ENCODE peak calls at places on chromosome 13, in seven cellular contexts. N is brain microvascular endothelial cell; P is effector memory CD4-positive, alpha-beta T cell; R is pancreas; Y is fibroblast of lung; Q is IMR-90; C is mammary epithelial cell. X is an unnamed sample. For H3K36me3, the result is how much of the 10 kb centered on the place peaks cover.

GRCh38 chr13:33911521-33911920 is 93.6 kb downstream of the RFC3 start:
- DNase-seq in Q (no peak), N (no peak), Y (no peak), R (no peak), C (peak), P (no peak), X (no peak)

GRCh38 chr13:107271226-107271625 is 703.3 kb upstream of the ARGLU1 start:
- DNase-seq in P (no peak), Q (peak), C (no peak), N (peak), R (no peak), Y (peak), X (peak)

GRCh38 chr13:43033038-43033437 is 9.7 kb downstream of the DNAJC15 start:
- DNase-seq in N (no peak), C (no peak), Y (no peak), Q (no peak), R (no peak), P (no peak), X (no peak)

GRCh38 chr13:32086366-32086765 is 54.8 kb downstream of the FRY start:
- DNase-seq in R (no peak), Y (peak), N (no peak), P (no peak), C (no peak), Q (peak), X (no peak)

GRCh38 chr13:35228536-35228935 is 248.0 kb downstream of the MAB21L1 start:
- DNase-seq in R (no peak), Y (peak), Q (no peak), P (no peak), C (no peak), N (no peak), X (no peak)

GRCh38 chr13:26458196-26458734 is 99.2 kb upstream of the WASF3 start:
- DNase-seq in Y (no peak), R (no peak), Q (no peak), P (no peak), C (no peak), N (no peak), X (no peak)

GRCh38 chr13:95462801-95463200 is 89.7 kb upstream of the CLDN10 start:
- DNase-seq in Y (no peak), P (no peak), R (no peak), N (no peak), Q (no peak), C (no peak), X (no peak)

GRCh38 chr13:59790626-59791025 is 373.1 kb downstream of the DIAPH3 start:
- DNase-seq in N (peak), Y (peak), C (no peak), R (no peak), P (no peak), Q (peak), X (no peak)

GRCh38 chr13:29922281-29922821 is 71.9 kb upstream of the UBL3 start:
- DNase-seq in C (peak), N (no peak), P (no peak), R (no peak), Q (peak), Y (peak), X (no peak)

GRCh38 chr13:20006206-20006605 is 47.7 kb downstream of the ZMYM2 start:
- DNase-seq in Q (peak), R (no peak), N (peak), Y (peak), P (no peak), C (no peak), X (no peak)
- H3K36me3 ChIP-seq in Q (under half), R (under half), N (under half), Y (under half), P (half or more), C (under half), X (under half)

GRCh38 chr13:110636701-110637201 is 21.4 kb downstream of the NAXD start:
- DNase-seq in N (no peak), P (no peak), Y (no peak), C (no peak), Q (no peak), R (no peak), X (no peak)

GRCh38 chr13:110634558-110634957 is 19.2 kb downstream of the NAXD start:
- DNase-seq in N (peak), Q (peak), P (no peak), Y (peak), C (no peak), R (no peak), X (no peak)

GRCh38 chr13:110635405-110636002 is 20.2 kb downstream of the NAXD start:
- DNase-seq in N (no peak), P (no peak), Q (no peak), R (no peak), C (no peak), Y (no peak), X (no peak)

GRCh38 chr13:110636053-110636475 is 20.7 kb downstream of the NAXD start:
- DNase-seq in R (no peak), Q (no peak), C (no peak), N (no peak), P (no peak), Y (no peak), X (no peak)

GRCh38 chr13:110633776-110634175 is 18.4 kb downstream of the NAXD start:
- DNase-seq in R (no peak), Y (no peak), Q (no peak), C (no peak), P (no peak), N (no peak), X (no peak)
- H3K36me3 ChIP-seq in R (under half), Y (under half), Q (half or more), C (under half), P (half or more), N (under half), X (under half)

GRCh38 chr13:19834704-19835103 is 28.7 kb downstream of the ZMYM5 start:
- DNase-seq in C (no peak), P (no peak), Q (no peak), N (no peak), R (no peak), Y (no peak), X (no peak)

GRCh38 chr13:19836472-19836871 is 27.0 kb downstream of the ZMYM5 start:
- DNase-seq in Y (peak), Q (peak), C (peak), N (peak), R (no peak), P (no peak), X (no peak)

GRCh38 chr13:19838726-19839342 is 24.6 kb downstream of the ZMYM5 start:
- DNase-seq in N (peak), C (no peak), Q (peak), P (no peak), Y (peak), R (no peak), X (no peak)
- H3K36me3 ChIP-seq in N (under half), C (under half), Q (under half), P (under half), Y (under half), R (under half), X (under half)

DNA sequence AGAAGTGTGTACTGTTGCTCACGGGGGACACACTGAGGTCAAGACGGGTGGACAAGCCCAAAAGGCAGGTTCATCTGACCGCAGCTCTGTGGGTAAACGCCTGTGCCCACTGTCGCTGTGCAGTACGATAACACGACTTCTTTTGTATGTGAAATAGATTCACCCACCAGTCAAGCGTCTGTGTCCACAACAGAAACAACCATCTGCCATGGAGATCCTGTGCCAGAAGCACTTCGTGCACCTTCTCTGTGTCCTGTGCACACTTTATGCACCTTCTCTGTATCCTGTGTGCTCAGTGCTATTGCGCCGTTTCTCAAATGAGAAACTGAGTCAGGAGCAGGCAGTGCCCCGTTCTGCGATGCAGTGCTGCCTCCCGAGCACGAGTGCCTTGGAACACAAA is 138.9 kb downstream of the ATP11A start:
- DNase-seq in R (no peak), P (no peak), C (no peak), Q (no peak), Y (no peak), N (no peak), X (no peak)
- H3K36me3 ChIP-seq in R (under half), P (half or more), C (under half), Q (half or more), Y (under half), N (under half), X (under half)

DNA sequence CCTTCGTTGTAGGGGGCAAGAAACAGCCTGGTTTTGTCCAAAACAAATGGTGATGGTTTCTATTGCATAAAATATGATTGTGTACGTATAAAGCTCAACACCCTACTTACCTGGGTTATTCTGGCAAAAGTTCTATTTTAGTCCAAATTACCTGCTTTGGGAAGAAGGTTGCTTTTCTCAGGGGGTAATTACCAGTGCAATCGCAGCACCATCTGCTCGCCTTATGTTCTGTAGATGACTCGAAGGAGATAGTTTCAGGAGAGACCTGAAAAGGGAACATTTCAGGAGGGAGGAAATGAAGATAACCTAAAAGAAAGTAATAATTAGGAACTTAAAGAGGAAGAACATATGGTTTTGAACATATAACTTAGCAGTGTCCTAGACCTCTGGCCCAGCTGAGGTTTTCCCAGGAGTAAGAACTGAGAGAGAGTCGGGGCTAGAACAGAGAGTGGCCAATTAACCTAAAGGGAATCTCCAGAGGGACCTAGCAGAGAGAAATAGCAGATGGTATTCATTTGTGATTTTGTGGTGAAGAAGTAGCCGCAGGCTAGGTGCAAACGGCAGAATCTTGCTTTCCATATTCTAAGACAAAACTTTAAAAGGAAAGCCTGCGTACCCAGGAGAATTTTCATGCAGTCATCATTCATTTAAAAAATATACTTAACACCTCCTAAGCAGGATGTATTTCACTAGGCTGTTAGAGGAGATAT is 112.9 kb upstream of the SLC10A2 start:
- DNase-seq in N (no peak), C (no peak), Q (no peak), Y (no peak), P (no peak), R (no peak), X (no peak)
- H3K36me3 ChIP-seq in N (under half), C (under half), Q (under half), Y (under half), P (under half), R (under half), X (under half)

DNA sequence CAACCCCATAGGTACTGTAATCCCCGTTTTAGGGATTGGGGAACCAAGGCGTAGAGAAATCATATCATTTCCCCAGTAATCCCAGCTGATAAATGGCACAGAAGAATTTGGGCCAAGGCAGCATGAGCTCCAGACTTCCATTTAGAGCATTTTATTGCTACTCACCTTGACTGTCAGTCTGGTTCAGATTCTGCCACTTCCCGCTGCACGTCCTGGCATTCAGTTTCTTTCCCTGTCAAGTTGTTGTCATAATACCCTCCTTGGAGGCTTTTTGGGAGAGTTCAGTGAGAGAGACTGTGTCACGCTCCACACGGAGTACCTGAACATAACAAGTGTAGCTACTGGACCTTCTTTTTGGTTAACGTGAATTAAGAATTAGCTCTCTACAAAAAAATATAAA is 7.5 kb upstream of the C1QTNF9 start:
- DNase-seq in Y (no peak), R (no peak), Q (no peak), P (no peak), C (no peak), N (no peak), X (no peak)
- H3K36me3 ChIP-seq in Y (under half), R (under half), Q (half or more), P (half or more), C (under half), N (under half), X (under half)

DNA sequence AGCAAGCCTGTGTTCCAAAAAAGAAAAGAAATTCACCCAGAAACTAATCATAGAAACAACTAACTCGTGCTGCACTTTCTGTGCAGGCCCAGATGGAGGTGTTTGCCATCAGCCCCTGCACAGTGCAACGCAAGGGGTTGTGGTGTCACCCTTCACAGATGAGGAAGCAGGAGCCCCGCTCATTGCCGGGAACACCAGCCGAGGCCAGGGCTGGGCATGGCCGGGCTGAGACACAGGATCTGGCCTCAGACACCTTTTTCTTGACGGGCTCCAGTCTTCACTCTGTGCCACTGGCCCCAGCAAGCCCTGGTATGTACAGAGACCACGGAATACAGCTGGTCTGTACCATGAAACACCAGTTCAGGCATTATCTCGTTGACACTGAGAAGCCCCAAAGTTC is 43.1 kb downstream of the CUL4A start:
- DNase-seq in C (no peak), Y (no peak), R (no peak), P (no peak), Q (no peak), N (no peak), X (no peak)
- H3K36me3 ChIP-seq in C (under half), Y (under half), R (under half), P (half or more), Q (half or more), N (under half), X (under half)

GRCh38 chr13:112825875-112826274 is 136.0 kb downstream of the ATP11A start:
- DNase-seq in C (no peak), P (no peak), Y (no peak), Q (no peak), R (no peak), N (no peak), X (no peak)
- H3K36me3 ChIP-seq in C (under half), P (half or more), Y (under half), Q (under half), R (under half), N (under half), X (under half)

GRCh38 chr13:113996081-113996911 is 22.4 kb upstream of the C13orf46 start:
- DNase-seq in Y (no peak), C (no peak), R (peak), P (no peak), Q (no peak), N (no peak), X (no peak)
- H3K36me3 ChIP-seq in Y (under half), C (under half), R (under half), P (half or more), Q (half or more), N (under half), X (under half)

DNA sequence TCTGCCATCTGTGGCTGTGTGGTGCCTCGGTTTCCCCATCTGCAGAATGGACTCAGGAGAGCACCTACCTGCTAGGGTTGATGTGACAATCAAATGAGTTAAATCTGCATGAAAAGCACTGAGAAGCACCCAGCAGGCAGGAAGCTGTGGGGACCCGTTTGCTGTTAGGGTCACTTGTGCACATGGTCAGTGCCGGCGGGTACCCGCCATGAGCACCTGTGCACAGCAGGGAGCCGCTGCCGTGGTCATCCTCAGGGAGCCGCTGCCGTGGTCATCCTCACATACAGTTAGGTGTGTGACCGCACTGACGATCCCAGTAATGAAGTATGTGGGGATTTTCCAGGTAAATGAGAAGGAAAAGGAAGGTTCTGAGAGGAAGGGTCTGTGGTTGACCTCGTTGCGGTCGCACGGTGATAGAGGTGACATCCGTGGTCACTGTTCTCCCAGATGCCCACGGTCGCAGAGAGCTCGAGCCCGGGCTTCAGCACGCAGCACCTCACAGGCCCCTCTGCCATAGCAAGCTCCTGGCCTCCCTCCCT is 6.5 kb downstream of the MCF2L start:
- DNase-seq in P (no peak), Q (no peak), N (no peak), Y (no peak), C (no peak), R (peak), X (no peak)
- H3K36me3 ChIP-seq in P (under half), Q (under half), N (under half), Y (under half), C (under half), R (under half), X (under half)

X was measured in iPS DF 6.9.